ENCODE peak calls at places on chromosomes 13 and 19, in seven cellular contexts. O is CD8-positive, alpha-beta memory T cell; E is mesothelial cell of epicardium; N is pancreas; U is NCI-H1417; Q is islet precursor cell; F is activated naive CD8-positive, alpha-beta T cell treated with anti-CD3 and anti-CD28 coated beads for 36 hours. T is an unnamed sample.

GRCh38 chr13:48412881-48413351 is at the start of gene LPAR6:
- DNase-seq in Q (peak; percentile 67), O (no peak), U (no peak), N (no peak), F (no peak), E (no peak), T (peak; percentile 60)

GRCh38 chr13:27619711-27620376 is 485 bp downstream of the LNX2 start:
- DNase-seq in U (no peak), F (no peak), Q (no peak), O (peak; percentile 27), N (no peak), E (no peak), T (peak; percentile 65)

GRCh38 chr19:12159773-12160414 is 3.0 kb upstream of the ZNF136 start:
- DNase-seq in O (no peak), U (no peak), Q (no peak), F (peak; percentile 14), N (no peak), E (no peak), T (no peak)

GRCh38 chr13:39451860-39452301 is 151.1 kb downstream of the LHFPL6 start:
- DNase-seq in Q (no peak), F (no peak), E (no peak), O (no peak), U (peak; percentile 39), N (peak; percentile 28), T (no peak)

GRCh38 chr19:43439183-43440063 is 24.7 kb downstream of the TEX101 start:
- DNase-seq in N (no peak), E (no peak), Q (no peak), U (no peak), F (no peak), O (peak; percentile 23), T (no peak)

GRCh38 chr13:42048323-42048624 is 174 bp upstream of the DGKH start:
- DNase-seq in Q (no peak), E (no peak), U (no peak), F (no peak), O (no peak), N (no peak), T (no peak)

GRCh38 chr13:20125129-20125782 is 35.6 kb downstream of the GJA3 start:
- DNase-seq in O (no peak), F (no peak), E (no peak), N (no peak), Q (no peak), U (no peak), T (no peak)

GRCh38 chr19:48123907-48124675 is 13.5 kb upstream of the PLA2G4C start:
- DNase-seq in Q (peak; percentile 84), O (no peak), N (no peak), F (peak; percentile 45), E (no peak), U (no peak), T (no peak)

GRCh38 chr19:34589730-34590129 is 87.2 kb downstream of the SCGB2B2 start:
- DNase-seq in Q (no peak), O (no peak), U (no peak), E (no peak), N (peak; percentile 86), F (no peak), T (no peak)

GRCh38 chr13:113920606-113921306 is 53.1 kb downstream of the C13orf46 start:
- DNase-seq in N (no peak), E (no peak), F (no peak), U (no peak), O (no peak), Q (peak; percentile 26), T (no peak)

GRCh38 chr13:112217431-112217830 is 150.5 kb downstream of the SOX1 start:
- DNase-seq in O (no peak), U (no peak), Q (no peak), N (no peak), E (no peak), F (no peak), T (no peak)

GRCh38 chr13:35140831-35141230 is 198.8 kb downstream of the NBEA start:
- DNase-seq in E (no peak), Q (no peak), U (no peak), O (no peak), F (no peak), N (no peak), T (no peak)